ENCODE peak calls at places on chromosome 15, in four cellular contexts. S is GM06990, A is nephron progenitor cell, U is A673. M is an unnamed sample.

GRCh38 chr15:74835312-74835823 is 7.6 kb downstream of the ULK3 start:
- DNase-seq in S (no peak), A (peak), U (peak), M (no peak)

GRCh38 chr15:85762039-85762755 is 32.5 kb downstream of the KLHL25 start:
- DNase-seq in S (no peak), A (no peak), U (no peak), M (no peak)

GRCh38 chr15:36903922-36904479 is 196.3 kb downstream of the MEIS2 start:
- DNase-seq in S (no peak), A (no peak), U (no peak), M (no peak)

GRCh38 chr15:39890640-39891039 is 29.4 kb downstream of the GPR176 start:
- DNase-seq in S (no peak), A (no peak), U (no peak), M (no peak)

GRCh38 chr15:95973566-95974256 is 356.8 kb upstream of the NR2F2 start:
- DNase-seq in S (peak), A (no peak), U (no peak), M (no peak)

GRCh38 chr15:97200161-97200560 is 760.3 kb upstream of the ARRDC4 start:
- DNase-seq in S (no peak), A (no peak), U (no peak), M (no peak)

GRCh38 chr15:64617727-64618126 is 157.3 kb downstream of the ZNF609 start:
- DNase-seq in S (no peak), A (no peak), U (no peak), M (no peak)

GRCh38 chr15:85810075-85810474 is 15.3 kb upstream of the KLHL25 start:
- DNase-seq in S (no peak), A (no peak), U (no peak), M (no peak)

GRCh38 chr15:75696303-75696657 is 16.4 kb downstream of the CSPG4 start:
- DNase-seq in S (no peak), A (no peak), U (no peak), M (no peak)

GRCh38 chr15:43270676-43271306 is 4.1 kb upstream of the TGM5 start:
- DNase-seq in S (no peak), A (no peak), U (no peak), M (no peak)

GRCh38 chr15:36323607-36324006 is 255.8 kb upstream of the CDIN1 start:
- DNase-seq in S (no peak), A (no peak), U (no peak), M (no peak)

GRCh38 chr15:68177747-68178146 is 27.4 kb downstream of the CALML4 start:
- DNase-seq in S (no peak), A (no peak), U (no peak), M (no peak)

GRCh38 chr15:78979456-78980320 is 34.8 kb upstream of the CTSH start:
- DNase-seq in S (peak), A (peak), U (peak), M (no peak)

GRCh38 chr15:39622660-39623549 is 42.0 kb downstream of the THBS1 start:
- DNase-seq in S (no peak), A (no peak), U (no peak), M (no peak)

GRCh38 chr15:62972814-62973213 is 69.7 kb upstream of the TPM1 start:
- DNase-seq in S (no peak), A (no peak), U (no peak), M (no peak)

GRCh38 chr15:99502182-99502581 is 63.6 kb upstream of the MEF2A start:
- DNase-seq in S (peak), A (no peak), U (no peak), M (no peak)

GRCh38 chr15:41494922-41495735 is 1.5 kb downstream of the ITPKA start:
- DNase-seq in S (peak), A (peak), U (no peak), M (no peak)

GRCh38 chr15:41011055-41011815 is 58.0 kb downstream of the CHAC1 start:
- DNase-seq in S (no peak), A (no peak), U (peak), M (no peak)

GRCh38 chr15:34914316-34914715 is 55.2 kb downstream of the AQR start:
- DNase-seq in S (no peak), A (no peak), U (no peak), M (no peak)

GRCh38 chr15:41940441-41940857 is 31.9 kb downstream of the EHD4 start:
- DNase-seq in S (no peak), A (no peak), U (no peak), M (no peak)

GRCh38 chr15:32104061-32104980 is 74.0 kb downstream of the CHRNA7 start:
- DNase-seq in S (no peak), A (no peak), U (peak), M (no peak)
- TF ChIP-seq CTCF in S (peak), A (no peak), U (no peak), M (no peak)

GRCh38 chr15:65957451-65957850 is 88.2 kb downstream of the RAB11A start:
- DNase-seq in S (no peak), A (no peak), U (no peak), M (no peak)

GRCh38 chr15:65952425-65953053 is 83.2 kb downstream of the RAB11A start:
- DNase-seq in S (no peak), A (peak), U (peak), M (no peak)

GRCh38 chr15:65956307-65956706 is 87.0 kb downstream of the RAB11A start:
- DNase-seq in S (no peak), A (no peak), U (no peak), M (no peak)

GRCh38 chr15:65953622-65954021 is 84.3 kb downstream of the RAB11A start:
- DNase-seq in S (no peak), A (no peak), U (no peak), M (no peak)

DNA sequence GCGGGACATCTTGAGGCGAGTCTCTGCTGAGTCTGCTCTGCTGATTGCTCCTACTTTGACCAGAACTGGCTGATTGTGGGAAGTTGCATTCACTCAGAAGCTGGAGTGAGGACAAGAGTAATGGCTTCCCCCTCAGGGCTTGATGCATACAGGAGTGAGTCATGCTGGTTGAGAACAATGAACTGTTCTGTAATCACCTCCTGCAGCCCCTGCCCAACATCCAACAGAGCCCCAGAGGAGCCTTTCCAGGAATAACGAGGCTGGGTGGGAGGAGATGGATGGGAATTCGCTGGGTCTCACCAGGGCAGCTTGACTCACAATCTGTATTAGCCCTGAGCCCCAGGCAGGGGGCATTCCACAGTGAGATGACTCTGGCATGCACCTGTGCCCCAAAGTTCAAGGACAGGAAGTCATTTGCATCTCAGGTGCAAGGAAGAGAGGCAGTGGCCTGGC is 85.0 kb downstream of the RAB11A start:
- DNase-seq in S (no peak), A (no peak), U (peak), M (no peak)
- TF ChIP-seq CTCF in S (no peak), A (no peak), U (no peak), M (no peak)

GRCh38 chr15:38521316-38521715 is 43.3 kb downstream of the RASGRP1 start:
- DNase-seq in S (no peak), A (no peak), U (no peak), M (no peak)
- TF ChIP-seq CTCF in S (peak), A (no peak), U (no peak), M (no peak)

DNA sequence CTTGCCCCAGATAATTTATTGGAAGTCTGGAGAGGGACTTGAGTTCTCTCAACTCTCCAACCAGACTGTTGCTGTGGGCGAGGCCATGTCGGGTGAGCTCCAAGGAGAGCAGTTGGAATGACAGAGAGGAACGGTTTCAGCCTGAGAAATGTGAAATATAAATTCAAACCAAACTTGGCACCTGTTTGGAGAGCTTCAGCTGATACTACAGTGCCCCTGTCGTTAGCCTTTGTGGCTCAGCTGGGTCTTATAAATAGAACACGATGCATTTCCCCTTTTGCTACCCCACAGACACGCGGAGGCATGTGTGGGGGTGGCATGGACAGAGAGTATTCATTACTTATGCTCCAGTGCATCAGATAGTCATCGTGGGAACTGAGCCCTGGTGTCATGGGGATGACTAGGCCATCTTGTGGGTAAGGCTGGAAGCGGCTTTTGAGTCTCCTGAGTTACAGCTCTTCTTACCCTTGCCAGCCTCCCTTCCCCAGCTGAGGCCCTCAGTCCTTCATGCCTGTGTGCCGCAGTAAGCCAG is 15.6 kb downstream of the SMAD3 start:
- DNase-seq in S (peak), A (no peak), U (peak), M (peak)
- TF ChIP-seq CTCF in S (peak), A (no peak), U (peak), M (no peak)

GRCh38 chr15:65621638-65622037 is at the start of gene SLC24A1:
- DNase-seq in S (no peak), A (no peak), U (no peak), M (no peak)

GRCh38 chr15:65619636-65620290 is 2.0 kb upstream of the SLC24A1 start:
- DNase-seq in S (no peak), A (no peak), U (no peak), M (no peak)

GRCh38 chr15:65623103-65623502 is 1.4 kb downstream of the SLC24A1 start:
- DNase-seq in S (no peak), A (no peak), U (no peak), M (no peak)

GRCh38 chr15:65618575-65619109 is 3.1 kb upstream of the SLC24A1 start:
- DNase-seq in S (no peak), A (no peak), U (no peak), M (no peak)

DNA sequence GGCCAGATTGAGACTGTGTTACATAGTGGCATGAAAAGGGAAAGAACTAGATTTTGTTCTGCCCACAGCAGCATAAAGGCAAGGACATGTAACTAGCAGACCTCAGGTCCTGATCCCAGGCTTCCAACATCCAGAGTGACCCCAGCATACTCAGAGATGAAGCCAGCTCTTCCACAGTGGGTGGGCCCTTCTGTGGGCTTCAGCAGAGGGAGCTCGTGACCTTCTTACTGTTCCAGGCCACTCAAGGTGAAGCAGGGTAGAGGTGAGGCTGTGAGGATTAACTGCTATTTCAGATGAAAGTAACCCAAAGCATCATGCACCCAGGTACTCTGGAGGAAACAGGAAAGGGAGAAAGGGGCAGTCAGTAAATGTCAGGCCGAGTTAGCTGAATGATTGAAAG is 905 bp upstream of the SLC24A1 start:
- DNase-seq in S (no peak), A (no peak), U (no peak), M (no peak)
- TF ChIP-seq CTCF in S (no peak), A (no peak), U (no peak), M (no peak)

DNA sequence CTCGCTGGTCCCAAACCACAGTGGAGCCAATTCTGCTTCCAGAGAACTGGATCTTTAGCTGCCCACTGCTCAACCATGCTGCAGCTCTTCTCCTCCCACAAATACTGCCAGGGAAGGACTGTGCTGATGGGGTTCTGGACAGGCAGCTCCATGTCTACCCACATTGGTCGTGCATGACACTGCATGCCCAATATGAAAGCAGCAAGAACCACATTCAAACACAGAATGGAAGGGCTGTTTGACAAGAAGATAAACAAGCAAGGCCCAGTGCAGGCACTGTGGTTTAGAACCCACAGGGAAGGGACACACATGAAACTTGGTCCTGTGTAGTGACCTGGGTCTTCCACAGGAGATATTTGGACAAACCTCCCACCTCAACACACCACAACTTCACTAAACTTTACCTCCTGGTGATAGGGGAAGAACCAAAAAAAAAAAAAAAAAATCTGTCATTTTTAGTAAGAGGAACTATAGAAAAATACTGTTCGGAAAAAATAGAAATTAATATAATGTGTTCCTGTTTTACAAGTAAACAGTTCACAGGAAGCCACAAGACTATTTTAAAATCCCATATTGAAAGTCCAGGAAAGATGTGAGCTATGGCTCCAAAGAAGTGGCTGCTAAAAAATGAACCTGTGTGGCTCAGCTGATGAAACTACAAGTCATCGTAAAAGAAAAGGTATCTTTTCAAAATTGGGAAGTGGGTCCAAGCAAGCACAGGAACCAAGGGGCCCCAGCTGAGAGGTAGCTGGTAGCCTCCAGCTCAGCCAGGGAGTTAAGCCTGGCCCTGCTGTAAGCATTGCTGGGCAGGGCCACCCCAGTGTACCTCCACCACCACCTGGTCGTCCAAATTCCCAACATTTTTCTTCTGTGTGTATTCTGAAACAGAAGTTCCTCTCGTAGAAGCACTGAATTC is 77.7 kb upstream of the ACAN start:
- DNase-seq in S (no peak), A (no peak), U (no peak), M (no peak)
- TF ChIP-seq CTCF in S (no peak), A (no peak), U (no peak), M (no peak)

DNA sequence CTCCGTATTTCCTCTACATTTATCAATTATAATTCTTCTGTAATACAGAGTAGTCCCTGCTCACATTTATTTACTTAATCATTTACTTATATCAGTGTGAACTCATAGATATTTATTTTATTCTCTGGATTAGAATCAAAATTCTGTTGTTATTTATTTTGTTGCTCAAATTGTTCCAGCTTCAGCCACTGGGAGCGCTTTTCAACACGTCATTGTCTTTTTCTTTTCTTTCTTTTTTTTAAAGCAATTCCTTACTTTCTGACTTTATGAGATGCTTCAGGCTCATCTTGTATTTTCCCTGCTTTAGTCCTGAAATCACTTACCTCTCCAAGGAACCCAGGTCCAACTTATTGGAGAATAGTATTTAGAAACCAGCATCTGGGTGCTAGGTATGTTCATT is 53.4 kb downstream of the GLCE start:
- DNase-seq in S (no peak), A (no peak), U (no peak), M (no peak)
- TF ChIP-seq CTCF in S (no peak), A (no peak), U (peak), M (no peak)

GRCh38 chr15:72534522-72534921 is 60.4 kb downstream of the ARIH1 start:
- DNase-seq in S (no peak), A (no peak), U (no peak), M (no peak)

GRCh38 chr15:72536506-72536905 is 62.4 kb downstream of the ARIH1 start:
- DNase-seq in S (no peak), A (no peak), U (no peak), M (no peak)

GRCh38 chr15:72538931-72539330 is 64.8 kb downstream of the ARIH1 start:
- DNase-seq in S (no peak), A (no peak), U (no peak), M (no peak)

GRCh38 chr15:72535911-72536310 is 61.8 kb downstream of the ARIH1 start:
- DNase-seq in S (no peak), A (no peak), U (no peak), M (no peak)

DNA sequence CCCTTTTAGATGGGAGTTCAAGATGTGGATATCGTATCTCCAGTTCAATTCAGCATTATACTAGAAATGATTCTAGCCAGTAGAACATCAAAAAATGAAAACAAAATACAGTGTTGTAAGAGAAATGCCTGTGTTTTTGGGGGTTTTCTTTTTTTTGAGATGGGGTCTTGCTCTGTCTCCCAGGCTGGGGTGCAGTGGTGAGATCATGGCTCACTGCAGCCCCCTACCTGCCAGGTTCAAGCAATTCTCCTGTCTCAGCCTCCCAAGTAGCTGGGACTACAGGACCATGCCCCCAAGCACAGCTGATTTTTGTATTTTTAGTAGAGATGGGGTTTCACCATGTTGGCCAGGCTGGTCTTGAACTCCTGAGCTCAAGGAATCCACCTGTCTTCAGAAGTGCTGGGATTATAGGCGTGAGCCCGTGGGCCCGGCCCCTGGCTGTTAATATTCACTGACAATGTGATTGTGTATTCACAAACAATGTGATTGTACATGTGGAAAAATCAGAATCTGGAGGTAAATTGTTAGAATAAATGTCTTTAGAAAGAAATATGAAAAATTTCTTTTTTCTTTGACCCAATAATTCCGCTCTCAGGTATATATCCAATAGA is 59.0 kb downstream of the ARIH1 start:
- DNase-seq in S (no peak), A (no peak), U (no peak), M (no peak)
- TF ChIP-seq CTCF in S (peak), A (no peak), U (peak), M (no peak)

GRCh38 chr15:88701561-88702095 is 62.8 kb downstream of the ISG20 start:
- DNase-seq in S (no peak), A (peak), U (no peak), M (no peak)
- TF ChIP-seq CTCF in S (peak), A (peak), U (no peak), M (no peak)